ENCODE peak calls at places on chromosomes 5 and 9, in seven cellular contexts. P, D, V, I, L, N and F are unnamed samples.

GRCh38 chr9:35882996-35883395 is 12.8 kb upstream of the OR13J1 start:
- DNase-seq in N (peak; percentile 30), I (no peak), L (no peak), V (no peak), D (no peak), P (no peak), F (no peak)

GRCh38 chr5:89255845-89256463 is 373.0 kb upstream of the MEF2C start:
- DNase-seq in N (peak; percentile 81), L (no peak), D (peak; percentile 82), I (peak; percentile 56), P (peak; percentile 33), V (no peak), F (no peak)

GRCh38 chr5:143400541-143401252 is 2.8 kb downstream of the NR3C1 start:
- DNase-seq in P (peak; percentile 39), L (no peak), I (no peak), V (no peak), N (peak; percentile 39), D (no peak), F (no peak)

GRCh38 chr9:124660341-124660801 is 110.7 kb downstream of the NR6A1 start:
- DNase-seq in I (no peak), D (peak; percentile 57), L (peak; percentile 9), N (peak; percentile 81), P (peak; percentile 16), V (no peak), F (no peak)

GRCh38 chr5:81290146-81290545 is 11.2 kb upstream of the ZCCHC9 start:
- DNase-seq in P (no peak), V (no peak), I (no peak), L (no peak), D (no peak), N (peak; percentile 23), F (no peak)

GRCh38 chr5:149387081-149387611 is 8.1 kb upstream of the IL17B start:
- DNase-seq in P (no peak), D (no peak), L (no peak), I (no peak), V (no peak), N (peak; percentile 50), F (no peak)

GRCh38 chr5:75933489-75933888 is 149.7 kb upstream of the SV2C start:
- DNase-seq in N (no peak), D (no peak), I (no peak), L (no peak), V (no peak), P (no peak), F (no peak)

GRCh38 chr5:177427919-177428573 is 1.6 kb downstream of the GRK6 start:
- DNase-seq in V (no peak), D (no peak), P (peak; percentile 46), L (no peak), I (no peak), N (no peak), F (no peak)

GRCh38 chr5:128962211-128962610 is 3.1 kb upstream of the SLC27A6 start:
- DNase-seq in L (no peak), V (no peak), I (no peak), P (no peak), D (peak; percentile 15), N (no peak), F (peak; percentile 34)

GRCh38 chr9:114047717-114048116 is 30.4 kb downstream of the AMBP start:
- DNase-seq in L (no peak), D (peak; percentile 66), I (peak; percentile 16), P (peak; percentile 15), V (no peak), N (no peak), F (no peak)

GRCh38 chr5:39826051-39826450 is 401.3 kb upstream of the DAB2 start:
- DNase-seq in P (no peak), N (no peak), L (no peak), I (no peak), V (no peak), D (no peak), F (no peak)

GRCh38 chr5:72015103-72015548 is 92.1 kb upstream of the MAP1B start:
- DNase-seq in I (peak; percentile 93), V (no peak), D (no peak), N (peak; percentile 96), P (no peak), L (no peak), F (peak; percentile 64)

GRCh38 chr9:133341369-133342082 is 5.5 kb upstream of the SURF6 start:
- DNase-seq in N (no peak), L (no peak), D (no peak), P (no peak), V (peak; percentile 62), I (no peak), F (peak; percentile 82)

GRCh38 chr9:126454795-126455194 is 128.2 kb downstream of the MVB12B start:
- DNase-seq in I (no peak), D (no peak), V (no peak), N (no peak), P (no peak), L (no peak), F (no peak)

GRCh38 chr5:152389209-152389608 is 15.9 kb downstream of the NMUR2 start:
- DNase-seq in L (no peak), D (no peak), I (no peak), N (no peak), V (no peak), P (no peak), F (no peak)

DNA sequence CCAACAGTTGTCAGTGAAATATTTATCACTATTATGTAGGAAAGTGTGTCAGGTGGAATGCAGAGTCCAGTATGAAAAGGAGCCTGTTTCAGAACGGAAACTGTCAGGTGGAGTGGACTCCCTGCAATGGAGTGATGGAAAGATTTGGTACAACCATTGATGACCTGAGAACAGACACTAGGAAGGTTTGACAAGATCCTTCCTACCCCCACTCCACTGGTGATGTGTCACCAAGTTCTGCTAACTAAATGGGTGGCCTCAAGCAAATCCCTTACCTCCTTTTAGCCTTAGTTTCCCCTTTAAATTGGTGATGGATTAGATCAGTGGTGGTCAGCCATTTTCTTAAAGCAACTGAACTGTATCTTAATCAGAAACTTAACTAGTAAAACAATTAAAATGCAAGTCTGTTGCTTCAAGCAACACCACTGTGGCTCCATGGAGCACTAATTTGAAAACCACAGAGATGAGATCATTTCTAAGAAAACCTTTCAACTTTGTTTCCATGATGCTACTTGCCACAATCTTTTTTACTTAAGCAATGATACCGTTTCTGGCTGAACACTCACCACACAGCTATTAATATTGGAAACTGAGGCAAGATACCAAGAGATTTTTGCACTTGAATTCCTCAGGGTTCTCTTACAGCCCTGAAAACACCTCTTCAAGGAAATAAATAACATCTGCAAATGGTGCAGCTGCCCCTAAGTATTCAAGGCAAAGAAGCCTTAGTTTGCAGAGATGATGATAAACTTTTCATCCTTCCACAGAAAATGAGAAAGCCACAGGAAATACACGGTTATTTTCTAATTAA is 140.6 kb downstream of the ERCC6L2 start:
- DNase-seq in N (peak; percentile 73), P (no peak), V (no peak), I (no peak), L (peak; percentile 67), D (no peak), F (no peak)
- H3K4me1 ChIP-seq in N (no peaks in the 10 kb centered on the region), P (no peaks in the 10 kb centered on the region), V (peaks cover 10% of the 10 kb centered on the region), I (no peaks in the 10 kb centered on the region), L (peaks cover 67% of the 10 kb centered on the region), D (no peaks in the 10 kb centered on the region), F (no peaks in the 10 kb centered on the region)

DNA sequence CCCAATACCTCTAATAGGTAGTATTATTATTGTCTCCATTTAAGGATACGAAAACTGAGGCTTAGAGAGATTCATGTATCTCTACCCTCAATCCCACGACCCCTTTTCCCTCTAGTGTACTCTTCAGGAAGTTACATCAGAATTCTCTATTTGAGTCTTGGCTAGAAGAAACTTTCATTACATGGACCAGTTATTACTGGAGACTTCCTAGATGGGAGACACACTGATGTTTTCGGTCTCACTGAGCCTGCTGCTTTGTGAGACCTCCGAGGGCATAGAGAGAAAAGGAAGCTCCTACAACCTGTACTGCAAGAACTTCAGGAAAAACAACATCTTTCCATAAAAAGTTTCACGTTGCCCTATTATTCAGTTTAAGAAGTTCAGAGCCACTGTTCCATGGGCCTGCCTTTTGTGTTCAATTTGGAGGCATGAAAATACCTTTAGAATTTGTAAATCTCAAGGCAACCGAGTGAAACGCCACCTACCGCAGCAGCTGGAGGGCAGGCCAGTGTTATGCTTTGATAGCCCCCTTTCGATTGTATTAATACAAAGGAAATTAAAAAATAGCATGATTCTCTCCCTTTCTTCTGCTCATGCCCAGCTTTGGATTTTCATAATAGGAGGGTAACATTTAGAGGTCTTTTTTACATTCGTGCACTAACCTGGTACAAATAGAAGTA is 223.3 kb downstream of the EBF1 start:
- DNase-seq in L (no peak), N (no peak), D (no peak), P (peak; percentile 81), V (no peak), I (no peak), F (no peak)
- H3K4me1 ChIP-seq in L (no peaks in the 10 kb centered on the region), N (peaks cover 2% of the 10 kb centered on the region), D (no peaks in the 10 kb centered on the region), P (peaks cover 85% of the 10 kb centered on the region), V (peaks cover 68% of the 10 kb centered on the region), I (no peaks in the 10 kb centered on the region), F (peaks cover 6% of the 10 kb centered on the region)

GRCh38 chr9:70404261-70404660 is 10.2 kb downstream of the KLF9 start:
- DNase-seq in D (no peak), V (no peak), N (no peak), L (no peak), P (no peak), I (no peak), F (no peak)
- H3K4me1 ChIP-seq in D (no peaks in the 10 kb centered on the region), V (peaks cover 100% of the 10 kb centered on the region), N (peaks cover 21% of the 10 kb centered on the region), L (peaks cover 68% of the 10 kb centered on the region), P (peaks cover 4% of the 10 kb centered on the region), I (peaks cover 16% of the 10 kb centered on the region), F (peaks cover 57% of the 10 kb centered on the region)

GRCh38 chr9:89471390-89471789 is 26.5 kb downstream of the SEMA4D start:
- DNase-seq in V (no peak), I (no peak), D (no peak), P (no peak), N (no peak), L (no peak), F (no peak)
- H3K4me1 ChIP-seq in V (no peaks in the 10 kb centered on the region), I (no peaks in the 10 kb centered on the region), D (peaks cover 3% of the 10 kb centered on the region), P (peaks cover 45% of the 10 kb centered on the region), N (no peaks in the 10 kb centered on the region), L (peaks cover 95% of the 10 kb centered on the region), F (peaks cover 29% of the 10 kb centered on the region)

DNA sequence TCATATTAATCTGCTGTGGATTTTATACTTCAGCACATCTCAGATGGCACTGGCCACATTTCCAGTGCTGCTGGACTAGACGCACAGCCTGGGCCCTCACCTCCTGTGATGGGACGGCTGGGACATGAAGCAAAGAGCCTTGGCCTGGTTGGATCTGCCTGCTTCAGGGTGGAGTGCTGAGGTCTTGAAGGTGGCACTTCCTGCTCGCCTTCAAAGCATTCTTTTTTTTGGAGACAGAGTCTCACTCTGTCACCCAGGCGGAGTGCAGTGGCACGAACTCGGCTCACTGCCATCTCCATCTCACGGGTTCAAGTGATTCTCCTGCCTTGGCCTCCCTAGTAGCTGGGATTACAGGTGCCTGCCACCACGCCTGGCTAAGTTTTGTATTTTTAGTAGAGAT is 73.1 kb downstream of the RAPGEF1 start:
- DNase-seq in P (no peak), L (no peak), N (no peak), I (no peak), D (no peak), V (no peak), F (no peak)
- H3K4me1 ChIP-seq in P (peaks cover 99% of the 10 kb centered on the region), L (peaks cover 78% of the 10 kb centered on the region), N (peaks cover 21% of the 10 kb centered on the region), I (peaks cover 28% of the 10 kb centered on the region), D (peaks cover 19% of the 10 kb centered on the region), V (peaks cover 97% of the 10 kb centered on the region), F (peaks cover 35% of the 10 kb centered on the region)